ENCODE peak calls at places on chromosomes 3 and 15, in nine cellular contexts. G is LoVo; E is Right ventricle myocardium superior; K is NT2/D1; R is cardiac fibroblast; F is activated CD4-positive, alpha-beta T cell treated with anti-CD3 and anti-CD28 coated beads for 36 hours; P is activated CD4-positive, alpha-beta memory T cell treated with anti-CD3 and anti-CD28 coated beads, Interleukin-2, amount 10 ng/mL, durations not matched to agents 7 days and 5 days; A is skeletal muscle cell; C is iPS-NIHi11. Q is an unnamed sample.

GRCh38 chr15:59366368-59367021 is 6.2 kb downstream of the MYO1E start:
- DNase-seq in K (no peak), R (peak; percentile 35), E (no peak), P (no peak), C (no peak), F (no peak), A (no peak), G (peak; percentile 47), Q (no peak)

GRCh38 chr3:134367869-134368750 is 6.1 kb downstream of the AMOTL2 start:
- DNase-seq in F (peak; percentile 50), R (no peak), G (no peak), E (no peak), A (no peak), P (no peak), C (no peak), K (no peak), Q (no peak)

GRCh38 chr3:136366289-136366688 is 116.1 kb downstream of the PCCB start:
- DNase-seq in G (no peak), F (no peak), K (no peak), C (no peak), R (peak; percentile 39), P (no peak), E (no peak), A (peak; percentile 60), Q (no peak)

GRCh38 chr15:58467722-58468436 is 36.1 kb downstream of the LIPC start:
- DNase-seq in R (no peak), P (no peak), F (no peak), C (no peak), E (no peak), A (no peak), G (no peak), K (no peak), Q (peak; percentile 79)

GRCh38 chr15:51681303-51681963 is at the start of gene SCG3:
- DNase-seq in F (peak; percentile 84), P (peak; percentile 68), C (peak; percentile 88), R (peak; percentile 70), G (no peak), A (peak; percentile 22), K (peak; percentile 88), E (peak; percentile 88), Q (peak; percentile 28)

GRCh38 chr3:107064445-107065060 is 312.7 kb upstream of the CCDC54 start:
- DNase-seq in E (no peak), K (peak; percentile 79), F (peak; percentile 80), G (peak; percentile 77), P (peak; percentile 63), A (peak; percentile 54), R (peak; percentile 87), C (peak; percentile 73), Q (peak; percentile 28)

GRCh38 chr3:140035856-140036255 is 100.9 kb downstream of the CLSTN2 start:
- DNase-seq in K (no peak), F (no peak), A (no peak), P (no peak), R (no peak), C (no peak), G (no peak), E (no peak), Q (no peak)

GRCh38 chr15:78347586-78348543 is 7.7 kb downstream of the CRABP1 start:
- DNase-seq in C (no peak), K (no peak), P (no peak), A (peak; percentile 1), F (no peak), R (peak; percentile 13), E (no peak), G (no peak), Q (no peak)

GRCh38 chr3:196042673-196043072 is 39.2 kb downstream of the TFRC start:
- DNase-seq in E (no peak), F (no peak), R (no peak), P (no peak), K (no peak), C (no peak), G (no peak), A (no peak), Q (no peak)

GRCh38 chr3:87694678-87695077 is 364.1 kb downstream of the CGGBP1 start:
- DNase-seq in C (no peak), E (no peak), K (no peak), R (no peak), A (no peak), G (no peak), F (no peak), P (no peak), Q (no peak)

GRCh38 chr15:36897834-36898233 is 202.5 kb downstream of the MEIS2 start:
- DNase-seq in E (peak; percentile 33), K (no peak), R (no peak), C (no peak), F (no peak), A (no peak), P (no peak), G (no peak), Q (no peak)

GRCh38 chr3:86951343-86951742 is 39.6 kb downstream of the VGLL3 start:
- DNase-seq in R (no peak), C (no peak), E (no peak), K (no peak), P (no peak), A (no peak), F (no peak), G (no peak), Q (no peak)

GRCh38 chr3:190003730-190004129 is 117.0 kb downstream of the P3H2 start:
- DNase-seq in A (peak; percentile 73), P (no peak), G (peak; percentile 33), F (no peak), R (peak; percentile 64), E (no peak), K (no peak), C (no peak), Q (peak; percentile 35)

GRCh38 chr3:50211930-50212329 is 6.9 kb downstream of the SLC38A3 start:
- DNase-seq in P (no peak), E (no peak), A (peak; percentile 48), F (peak; percentile 65), R (no peak), G (no peak), C (no peak), K (no peak), Q (peak; percentile 34)

GRCh38 chr3:3065876-3066275 is 44.3 kb downstream of the IL5RA start:
- DNase-seq in A (no peak), K (no peak), F (no peak), R (peak; percentile 0), E (no peak), C (no peak), G (peak; percentile 53), P (no peak), Q (no peak)

GRCh38 chr3:192033246-192033645 is 572.3 kb downstream of the PYDC2 start:
- DNase-seq in P (no peak), C (peak; percentile 6), R (no peak), E (no peak), F (no peak), G (no peak), A (no peak), K (no peak), Q (peak; percentile 12)

GRCh38 chr15:89652131-89652530 is 3.1 kb downstream of the KIF7 start:
- DNase-seq in G (no peak), E (no peak), K (no peak), A (no peak), F (no peak), R (no peak), C (no peak), P (no peak), Q (no peak)

GRCh38 chr3:126031981-126032471 is 51.9 kb downstream of the SLC41A3 start:
- DNase-seq in A (no peak), K (no peak), C (no peak), E (no peak), G (no peak), P (no peak), F (no peak), R (no peak), Q (no peak)

GRCh38 chr15:64845183-64845611 is 3.5 kb downstream of the PLEKHO2 start:
- DNase-seq in C (no peak), E (peak; percentile 75), R (peak; percentile 70), F (no peak), K (no peak), G (no peak), A (no peak), P (no peak), Q (no peak)

GRCh38 chr3:122415104-122415744 is 638 bp downstream of the WDR5B start:
- DNase-seq in C (peak; percentile 77), K (no peak), G (peak; percentile 67), R (peak; percentile 40), E (no peak), F (peak; percentile 72), A (peak; percentile 23), P (peak; percentile 60), Q (peak; percentile 39)

GRCh38 chr3:53817809-53818208 is 28.4 kb downstream of the CHDH start:
- DNase-seq in K (no peak), G (no peak), R (no peak), F (no peak), E (no peak), C (no peak), P (no peak), A (no peak), Q (no peak)

GRCh38 chr3:196246612-196247308 is 30.4 kb downstream of the SLC51A start:
- DNase-seq in E (no peak), G (no peak), C (no peak), R (no peak), F (peak; percentile 27), K (no peak), A (no peak), P (peak; percentile 32), Q (no peak)

GRCh38 chr15:41988896-41989572 is 16.7 kb upstream of the EHD4 start:
- DNase-seq in E (no peak), P (no peak), A (no peak), R (no peak), C (no peak), K (no peak), F (no peak), G (no peak), Q (no peak)

GRCh38 chr3:178546079-178546478 is 9.8 kb downstream of the KCNMB2 start:
- DNase-seq in C (no peak), F (no peak), G (no peak), A (no peak), K (no peak), P (no peak), R (no peak), E (no peak), Q (no peak)

GRCh38 chr3:65436580-65436979 is 602.1 kb downstream of the MAGI1 start:
- DNase-seq in E (no peak), C (peak; percentile 24), F (no peak), P (no peak), R (peak; percentile 10), K (peak; percentile 23), G (no peak), A (no peak), Q (no peak)

GRCh38 chr3:155217591-155217990 is 75.9 kb downstream of the STRIT1 start:
- DNase-seq in R (peak; percentile 66), E (no peak), A (peak; percentile 96), K (no peak), C (no peak), F (no peak), G (no peak), P (no peak), Q (no peak)

GRCh38 chr3:50583897-50584296 is 14.6 kb downstream of the HEMK1 start:
- DNase-seq in F (no peak), C (no peak), P (no peak), R (no peak), K (no peak), G (no peak), E (peak; percentile 95), A (no peak), Q (no peak)

GRCh38 chr15:64246364-64247189 is 83.8 kb upstream of the PPIB start:
- DNase-seq in K (peak; percentile 35), F (peak; percentile 73), A (peak; percentile 72), P (peak; percentile 63), R (peak; percentile 81), E (no peak), G (no peak), C (peak; percentile 11), Q (peak; percentile 92)

GRCh38 chr3:120275553-120276092 is 9.4 kb downstream of the GPR156 start:
- DNase-seq in C (no peak), K (no peak), E (no peak), P (no peak), G (no peak), R (no peak), F (no peak), A (peak; percentile 29), Q (no peak)

GRCh38 chr3:113910966-113911365 is 36.8 kb upstream of the ZDHHC23 start:
- DNase-seq in A (no peak), K (no peak), C (no peak), G (no peak), F (no peak), R (no peak), E (no peak), P (no peak), Q (no peak)

GRCh38 chr15:40413036-40413435 is 7.4 kb downstream of the IVD start:
- DNase-seq in C (no peak), K (no peak), A (no peak), G (no peak), F (no peak), P (no peak), R (no peak), E (no peak), Q (no peak)